ENCODE peak calls at places on chromosomes 7 and 10, in seven cellular contexts. M is spleen; W is activated naive CD8-positive, alpha-beta T cell treated with anti-CD3 and anti-CD28 coated beads for 36 hours; Y is NCI-H1436; X is stimulated activated CD4-positive, alpha-beta T cell treated with anti-CD3 and anti-CD28 coated beads, Interleukin-1b, Interleukin-23, amount 100 ng/mL, for 1 hour; S is AG08396; Z is AG08395. V is an unnamed sample.

GRCh38 chr10:17527530-17528146 is 73.2 kb upstream of the ST8SIA6 start:
- DNase-seq in W (no peak), X (no peak), S (peak), M (no peak), Y (no peak), Z (peak), V (peak)

GRCh38 chr10:104796817-104797216 is 155.7 kb downstream of the SORCS3 start:
- DNase-seq in Z (no peak), Y (no peak), W (no peak), S (no peak), X (no peak), M (no peak), V (no peak)

GRCh38 chr10:99369126-99369525 is 40.0 kb downstream of the CNNM1 start:
- DNase-seq in Z (peak), W (no peak), X (no peak), M (no peak), Y (no peak), S (peak), V (no peak)

GRCh38 chr7:103704701-103705100 is 258.7 kb upstream of the SLC26A5 start:
- DNase-seq in S (no peak), W (no peak), M (no peak), X (no peak), Z (no peak), Y (no peak), V (no peak)

GRCh38 chr7:36036590-36036989 is 116.5 kb upstream of the EEPD1 start:
- DNase-seq in M (no peak), X (no peak), Y (no peak), Z (no peak), W (no peak), S (no peak), V (no peak)

GRCh38 chr7:121609208-121609607 is 213.1 kb upstream of the FAM3C start:
- DNase-seq in X (no peak), S (no peak), W (no peak), M (no peak), Z (no peak), Y (no peak), V (no peak)

GRCh38 chr10:103470755-103471653 is 8.0 kb downstream of the CALHM3 start:
- DNase-seq in Z (no peak), Y (no peak), W (peak), M (peak), S (no peak), X (peak), V (no peak)

GRCh38 chr10:132907901-132908620 is 34.3 kb downstream of the CFAP46 start:
- DNase-seq in Y (no peak), W (no peak), M (peak), Z (no peak), X (no peak), S (no peak), V (no peak)

GRCh38 chr10:73863039-73863817 is 11.1 kb downstream of the CAMK2G start:
- DNase-seq in Z (no peak), W (no peak), X (no peak), M (no peak), Y (no peak), S (no peak), V (no peak)

GRCh38 chr7:18494821-18495408 is 634 bp upstream of the HDAC9 start:
- DNase-seq in Z (peak), M (no peak), S (peak), X (no peak), W (peak), Y (no peak), V (peak)

GRCh38 chr7:73509463-73509862 is 12.6 kb downstream of the BAZ1B start:
- DNase-seq in S (no peak), M (no peak), Y (no peak), W (no peak), Z (no peak), X (no peak), V (no peak)

GRCh38 chr7:7768977-7769376 is 50.6 kb upstream of the RPA3 start:
- DNase-seq in X (no peak), S (no peak), Z (no peak), W (no peak), Y (no peak), M (no peak), V (no peak)

GRCh38 chr10:125089486-125089885 is 70.9 kb downstream of the CTBP2 start:
- DNase-seq in S (no peak), W (no peak), X (no peak), M (peak), Y (no peak), Z (no peak), V (peak)

GRCh38 chr7:787332-788240 is 44.7 kb upstream of the SUN1 start:
- DNase-seq in Z (no peak), M (no peak), S (no peak), Y (no peak), W (no peak), X (no peak), V (no peak)

GRCh38 chr10:83542774-83543291 is 596.5 kb upstream of the GHITM start:
- DNase-seq in Y (no peak), M (no peak), X (no peak), W (no peak), Z (peak), S (no peak), V (no peak)

GRCh38 chr10:93856349-93857140 is 37.2 kb upstream of the SLC35G1 start:
- DNase-seq in M (no peak), S (no peak), W (no peak), Z (no peak), Y (no peak), X (no peak), V (no peak)

GRCh38 chr10:79320785-79321493 is 26.3 kb upstream of the PPIF start:
- DNase-seq in X (no peak), W (no peak), M (no peak), Z (peak), S (peak), Y (no peak), V (peak)

GRCh38 chr10:129963076-129963830 is 821 bp downstream of the EBF3 start:
- DNase-seq in Y (no peak), M (peak), W (no peak), Z (peak), S (no peak), X (no peak), V (peak)

GRCh38 chr7:139992353-139993054 is 70.2 kb downstream of the PARP12 start:
- DNase-seq in W (no peak), S (no peak), M (no peak), Y (peak), Z (no peak), X (no peak), V (no peak)

V was measured in MG63.